ENCODE peak calls at places on chromosomes 13 and 19, in five cellular contexts. Y is right lobe of liver, Z is tibial artery, O is H9, K is uterus. C is an unnamed sample.

GRCh38 chr19:36417752-36418286 is 625 bp downstream of the ZFP82 start:
- DNase-seq in Y (no peak), Z (no peak), O (peak; percentile 44), K (no peak), C (no peak)

GRCh38 chr19:45358213-45358792 is 12.1 kb downstream of the ERCC2 start:
- DNase-seq in Y (no peak), Z (no peak), O (no peak), K (no peak), C (no peak)

GRCh38 chr13:72952529-72953141 is 106.2 kb upstream of the KLF5 start:
- DNase-seq in Y (no peak), Z (no peak), O (no peak), K (no peak), C (no peak)

GRCh38 chr19:19444694-19445155 is 39.2 kb downstream of the GATAD2A start:
- DNase-seq in Y (no peak), Z (no peak), O (no peak), K (no peak), C (no peak)

GRCh38 chr19:36685835-36686234 is 1.6 kb upstream of the ZNF567 start:
- DNase-seq in Y (no peak), Z (no peak), O (no peak), K (no peak), C (no peak)

GRCh38 chr19:45470147-45471081 is 2.6 kb downstream of the FOSB start:
- DNase-seq in Y (no peak), Z (peak; percentile 46), O (no peak), K (peak; percentile 48), C (no peak)

GRCh38 chr13:105991131-105991530 is 544.3 kb downstream of the EFNB2 start:
- DNase-seq in Y (no peak), Z (no peak), O (no peak), K (no peak), C (no peak)

GRCh38 chr13:66578305-66578704 is 651.8 kb downstream of the PCDH9 start:
- DNase-seq in Y (no peak), Z (no peak), O (no peak), K (no peak), C (no peak)

GRCh38 chr19:47423203-47423882 is 4.0 kb upstream of the MEIS3 start:
- DNase-seq in Y (no peak), Z (no peak), O (no peak), K (no peak), C (no peak)

GRCh38 chr13:53340505-53341143 is 312.0 kb downstream of the OLFM4 start:
- DNase-seq in Y (no peak), Z (no peak), O (no peak), K (no peak), C (no peak)

GRCh38 chr19:53045536-53045935 is 996 bp downstream of the ERVV-2 start:
- DNase-seq in Y (no peak), Z (no peak), O (no peak), K (no peak), C (no peak)

DNA sequence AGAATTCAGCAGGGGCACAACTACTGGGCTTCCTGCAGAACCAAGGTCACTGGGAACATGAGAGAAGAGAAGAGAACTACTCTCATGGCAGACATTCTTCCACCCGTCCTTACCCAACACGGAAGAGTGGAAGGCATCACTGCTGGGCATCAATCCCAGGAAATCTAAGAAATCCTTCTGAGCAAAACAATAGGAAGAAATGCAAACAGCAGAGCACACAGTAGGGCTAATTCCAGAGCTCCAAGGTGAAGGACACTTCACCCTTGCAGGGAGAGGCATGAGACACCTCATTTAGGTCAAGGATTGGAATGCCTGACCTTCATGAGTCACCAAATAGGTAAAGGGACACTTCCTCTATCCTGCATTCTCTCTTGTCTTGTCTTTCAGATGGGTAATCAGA is 2.8 kb downstream of the ERVV-2 start:
- DNase-seq in Y (no peak), Z (no peak), O (no peak), K (no peak), C (no peak)
- H3K9me3 ChIP-seq in Y (no peaks in the 10 kb centered on the region), Z (peaks cover 30% of the 10 kb centered on the region), O (no peaks in the 10 kb centered on the region), K (no peaks in the 10 kb centered on the region), C (peaks cover 45% of the 10 kb centered on the region)

GRCh38 chr13:29993196-29993595 is 142.8 kb upstream of the UBL3 start:
- DNase-seq in Y (no peak), Z (no peak), O (no peak), K (no peak), C (no peak)
- H3K27ac ChIP-seq in Y (no peak overlapping the region), Z (no peak overlapping the region), O (no peak overlapping the region), K (peak overlapping the region; percentile 87), C (no peak overlapping the region)

GRCh38 chr19:11752244-11752736 is 13.5 kb upstream of the ZNF823 start:
- DNase-seq in Y (no peak), Z (no peak), O (no peak), K (no peak), C (no peak)
- H3K9me3 ChIP-seq in Y (peaks cover 8% of the 10 kb centered on the region), Z (no peaks in the 10 kb centered on the region), O (peaks cover 7% of the 10 kb centered on the region), K (peaks cover 10% of the 10 kb centered on the region), C (no peaks in the 10 kb centered on the region)

GRCh38 chr19:14363203-14364097 is 17.8 kb upstream of the ADGRE5 start:
- DNase-seq in Y (peak; percentile 67), Z (peak; percentile 67), O (peak; percentile 92), K (peak; percentile 92), C (no peak)

GRCh38 chr19:14367016-14367415 is 14.2 kb upstream of the ADGRE5 start:
- DNase-seq in Y (no peak), Z (no peak), O (no peak), K (no peak), C (no peak)

GRCh38 chr19:14366529-14366928 is 14.7 kb upstream of the ADGRE5 start:
- DNase-seq in Y (peak; percentile 70), Z (peak; percentile 54), O (peak; percentile 92), K (no peak), C (no peak)

GRCh38 chr19:14361824-14362223 is 19.4 kb upstream of the ADGRE5 start:
- DNase-seq in Y (no peak), Z (no peak), O (peak; percentile 83), K (no peak), C (no peak)
- H3K27ac ChIP-seq in Y (no peak overlapping the region), Z (peak overlapping the region; percentile 67), O (no peak overlapping the region), K (peak overlapping the region; percentile 88), C (no peak overlapping the region)

GRCh38 chr19:15895876-15896430 is 1.9 kb downstream of the CYP4F2 start:
- DNase-seq in Y (no peak), Z (no peak), O (no peak), K (no peak), C (no peak)

GRCh38 chr19:15894359-15894758 is 3.5 kb downstream of the CYP4F2 start:
- DNase-seq in Y (no peak), Z (no peak), O (no peak), K (no peak), C (no peak)

GRCh38 chr19:15900504-15900903 is 2.6 kb upstream of the CYP4F2 start:
- DNase-seq in Y (no peak), Z (no peak), O (no peak), K (no peak), C (no peak)

GRCh38 chr19:15897738-15898276 is at the start of gene CYP4F2:
- DNase-seq in Y (peak; percentile 95), Z (no peak), O (no peak), K (no peak), C (no peak)

GRCh38 chr19:15897026-15897737 is 692 bp downstream of the CYP4F2 start:
- DNase-seq in Y (peak; percentile 65), Z (no peak), O (no peak), K (no peak), C (no peak)
- H3K9me3 ChIP-seq in Y (no peaks in the 10 kb centered on the region), Z (no peaks in the 10 kb centered on the region), O (peaks cover 79% of the 10 kb centered on the region), K (no peaks in the 10 kb centered on the region), C (peaks cover 7% of the 10 kb centered on the region)

C was measured in AG04450.